ENCODE peak calls at places on chromosomes 13 and 19, in eight cellular contexts. U is tibial nerve; C is spleen; J is left ventricle myocardium inferior; Z is Calu3; F is MM.1S; O is CD4-positive, alpha-beta T cell; I is mucosa of descending colon. H is an unnamed sample.
A peak's percentile ranks its signal among the peaks of the same experiment; 100 is the strongest.

GRCh38 chr19:45939792-45940514 is 25.4 kb upstream of the NANOS2 start:
- DNase-seq in C (peak; percentile 44), Z (no peak), I (no peak), U (no peak), J (no peak), O (no peak), F (no peak), H (no peak)

GRCh38 chr19:55690109-55690768 is 15.2 kb downstream of the EPN1 start:
- DNase-seq in O (no peak), U (no peak), C (peak; percentile 65), J (peak; percentile 13), Z (no peak), I (peak; percentile 36), F (no peak), H (no peak)

GRCh38 chr13:108662528-108662927 is 33.1 kb downstream of the MYO16 start:
- DNase-seq in J (no peak), Z (no peak), F (no peak), I (no peak), U (no peak), C (no peak), O (no peak), H (no peak)

GRCh38 chr19:19649159-19649558 is 5.7 kb upstream of the GMIP start:
- DNase-seq in J (no peak), I (no peak), C (no peak), U (no peak), F (no peak), Z (no peak), O (no peak), H (no peak)

GRCh38 chr13:42094641-42095040 is 46.2 kb downstream of the DGKH start:
- DNase-seq in Z (no peak), J (no peak), O (no peak), I (no peak), U (no peak), F (no peak), C (no peak), H (no peak)

GRCh38 chr19:46976845-46977320 is 42.8 kb upstream of the NPAS1 start:
- DNase-seq in J (peak; percentile 43), Z (peak; percentile 45), C (peak; percentile 67), U (no peak), I (no peak), F (no peak), O (no peak), H (peak; percentile 52)

GRCh38 chr13:44667950-44668349 is 91.8 kb upstream of the TSC22D1 start:
- DNase-seq in O (no peak), F (no peak), C (no peak), U (no peak), I (no peak), Z (no peak), J (no peak), H (peak; percentile 76)

GRCh38 chr19:21210037-21210621 is 68.3 kb downstream of the ZNF431 start:
- DNase-seq in C (no peak), Z (no peak), O (no peak), F (no peak), I (no peak), U (no peak), J (no peak), H (no peak)

GRCh38 chr13:23637813-23638212 is 67.6 kb downstream of the TNFRSF19 start:
- DNase-seq in O (no peak), I (no peak), Z (no peak), C (no peak), J (peak; percentile 38), F (no peak), U (no peak), H (no peak)

GRCh38 chr13:25415196-25415595 is 43.4 kb downstream of the ATP8A2 start:
- DNase-seq in O (no peak), F (no peak), I (no peak), J (no peak), Z (no peak), C (no peak), U (no peak), H (no peak)

GRCh38 chr13:53127378-53127777 is 98.8 kb downstream of the OLFM4 start:
- DNase-seq in I (no peak), Z (no peak), J (no peak), U (no peak), C (no peak), O (no peak), F (no peak), H (no peak)

GRCh38 chr13:24128112-24128511 is 32.4 kb upstream of the SPATA13 start:
- DNase-seq in F (no peak), I (no peak), O (no peak), C (no peak), U (no peak), J (no peak), Z (no peak), H (no peak)

GRCh38 chr13:44904982-44905381 is 84.3 kb downstream of the NUFIP1 start:
- DNase-seq in Z (no peak), J (peak; percentile 40), C (no peak), I (peak; percentile 42), F (no peak), O (no peak), U (peak; percentile 66), H (peak; percentile 93)

GRCh38 chr19:51693246-51693645 is at the start of gene SPACA6:
- DNase-seq in I (no peak), O (no peak), C (no peak), Z (no peak), U (no peak), F (no peak), J (no peak), H (no peak)

GRCh38 chr19:2717638-2718541 is 3.3 kb downstream of the DIRAS1 start:
- DNase-seq in O (no peak), C (no peak), U (no peak), Z (no peak), J (no peak), F (no peak), I (no peak), H (no peak)

GRCh38 chr19:45391346-45391745 is 13.5 kb downstream of the PPP1R13L start:
- DNase-seq in F (no peak), U (no peak), O (no peak), I (no peak), J (no peak), C (no peak), Z (no peak), H (no peak)

GRCh38 chr19:32830231-32831014 is 39.1 kb downstream of the SLC7A9 start:
- DNase-seq in U (no peak), F (peak; percentile 36), I (no peak), C (no peak), Z (no peak), J (no peak), O (no peak), H (peak; percentile 45)

DNA sequence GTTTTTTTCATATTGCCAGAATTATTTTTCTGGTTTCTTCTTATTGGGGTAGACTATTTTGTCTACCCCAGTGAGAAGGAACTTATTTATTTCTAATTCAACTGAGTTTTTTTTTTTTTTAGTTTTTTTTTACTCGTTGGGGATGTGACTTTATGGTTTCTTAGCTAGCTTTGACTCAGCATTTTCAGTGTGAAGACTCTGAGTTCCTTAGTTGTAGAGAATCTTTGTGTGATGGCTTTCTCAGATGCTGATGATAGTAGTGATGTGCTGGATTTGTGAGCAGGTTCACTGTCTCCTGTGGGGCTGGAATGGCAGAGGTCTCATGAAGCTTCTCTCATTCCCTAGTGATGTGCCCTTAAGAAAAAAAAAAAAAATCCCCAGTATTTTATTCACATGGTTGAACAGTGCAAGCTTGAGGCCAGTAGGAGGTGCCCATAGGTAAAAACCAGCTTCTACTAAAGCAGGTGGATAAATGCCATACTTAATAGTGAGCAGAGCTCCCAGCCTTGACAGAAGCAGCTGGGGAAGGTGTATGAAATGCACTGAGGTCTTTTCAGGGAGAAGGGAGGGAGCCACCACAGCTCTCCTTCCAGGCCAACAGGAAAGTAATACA is 106.2 kb upstream of the KLF5 start:
- DNase-seq in J (no peak), U (no peak), I (no peak), O (no peak), F (no peak), C (no peak), Z (no peak), H (no peak)
- TF ChIP-seq CTCF in J (no peak), U (no peak), I (no peak), O (no peak), F (no peak), C (no peak), Z (no peak), H (no peak)

GRCh38 chr13:82477436-82477835 is 1404.8 kb downstream of the SLITRK1 start:
- DNase-seq in I (no peak), C (no peak), J (no peak), Z (no peak), F (peak; percentile 80), O (no peak), U (no peak), H (no peak)

GRCh38 chr13:82480415-82480814 is 1401.9 kb downstream of the SLITRK1 start:
- DNase-seq in I (no peak), C (no peak), F (peak; percentile 10), Z (no peak), U (no peak), O (no peak), J (no peak), H (no peak)
- TF ChIP-seq CTCF in I (no peak), C (no peak), F (peak; percentile 37), Z (no peak), U (no peak), O (no peak), J (no peak), H (peak; percentile 17)

GRCh38 chr19:16375936-16376185 is 51.2 kb downstream of the KLF2 start:
- DNase-seq in F (no peak), U (no peak), J (no peak), C (peak; percentile 71), Z (no peak), O (no peak), I (no peak), H (no peak)

GRCh38 chr19:16376241-16376640 is 51.6 kb downstream of the KLF2 start:
- DNase-seq in J (no peak), I (peak; percentile 18), O (no peak), U (no peak), Z (no peak), C (peak; percentile 74), F (no peak), H (no peak)

GRCh38 chr19:16377521-16377920 is 52.9 kb downstream of the KLF2 start:
- DNase-seq in Z (no peak), J (no peak), I (no peak), F (no peak), C (peak; percentile 73), O (no peak), U (no peak), H (no peak)

GRCh38 chr19:16375157-16375935 is 50.7 kb downstream of the KLF2 start:
- DNase-seq in Z (no peak), F (no peak), O (no peak), C (peak; percentile 65), J (no peak), I (no peak), U (no peak), H (no peak)

DNA sequence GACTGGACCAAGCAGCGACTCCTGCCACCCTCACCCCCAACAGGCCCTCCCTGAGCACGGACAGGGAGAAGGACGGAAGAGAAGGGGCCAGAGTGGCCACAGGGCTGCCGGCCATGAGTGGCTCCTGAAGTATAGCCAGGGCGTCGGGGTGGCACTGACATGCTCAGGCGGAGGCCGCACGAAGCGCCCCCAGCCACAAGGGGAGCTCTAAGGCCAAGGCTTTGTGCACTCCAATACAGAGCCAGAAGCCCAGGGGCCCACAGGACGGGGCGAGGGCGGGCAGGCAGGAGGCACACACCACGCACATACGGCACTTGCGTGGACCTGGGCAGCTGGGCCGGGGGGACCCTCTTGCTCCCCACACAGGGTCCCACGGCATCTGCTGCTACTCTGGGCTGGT is 52.0 kb downstream of the KLF2 start:
- DNase-seq in I (peak; percentile 31), J (no peak), U (no peak), F (no peak), Z (peak; percentile 14), C (peak; percentile 83), O (no peak), H (no peak)
- TF ChIP-seq CTCF in I (no peak), J (peak; percentile 25), U (no peak), F (peak; percentile 43), Z (peak; percentile 63), C (peak; percentile 58), O (peak; percentile 28), H (peak; percentile 28)

GRCh38 chr13:80923907-80924306 is 583.0 kb upstream of the SPRY2 start:
- DNase-seq in O (no peak), Z (no peak), C (no peak), F (no peak), U (no peak), I (no peak), J (no peak), H (no peak)
- TF ChIP-seq CTCF in O (no peak), Z (no peak), C (no peak), F (no peak), U (no peak), I (no peak), J (peak; percentile 48), H (no peak)